ENCODE peak calls at places on chromosome 21, in eight cellular contexts. C is nephron progenitor cell; P is progenitor cell of endocrine pancreas; R is WTC11; N is activated CD4-positive, alpha-beta T cell treated with anti-CD3 and anti-CD28 coated beads, Interleukin-2, amount 50 U/mL, for 24 hours; Q is stimulated activated CD8-positive, alpha-beta memory T cell treated with anti-CD3 and anti-CD28 coated beads, Interleukin-15, amount 100 ng/mL, for 4 hours; S is caudate nucleus; W is ascending aorta. H is an unnamed sample.

GRCh38 chr21:45306832-45307571 is 19.3 kb upstream of the POFUT2 start:
- DNase-seq in W (peak; percentile 36), C (peak; percentile 55), P (no peak), N (no peak), S (peak; percentile 90), R (peak; percentile 9), Q (no peak), H (peak; percentile 44)

GRCh38 chr21:31879251-31879650 is 6.4 kb downstream of the HUNK start:
- DNase-seq in P (no peak), W (no peak), S (no peak), R (no peak), C (no peak), N (no peak), Q (no peak), H (no peak)

GRCh38 chr21:28738882-28739281 is 253.8 kb downstream of the LTN1 start:
- DNase-seq in W (no peak), Q (no peak), C (no peak), P (no peak), S (no peak), R (no peak), N (no peak), H (no peak)

GRCh38 chr21:45393833-45394638 is 10.9 kb upstream of the COL18A1 start:
- DNase-seq in W (no peak), R (peak; percentile 6), P (no peak), C (no peak), Q (no peak), N (no peak), S (no peak), H (no peak)

GRCh38 chr21:39637197-39637970 is 24.6 kb downstream of the B3GALT5 start:
- DNase-seq in P (no peak), Q (no peak), C (no peak), N (no peak), W (no peak), R (no peak), S (no peak), H (peak; percentile 82)

GRCh38 chr21:35273331-35273730 is 224.2 kb upstream of the RUNX1 start:
- DNase-seq in S (no peak), R (no peak), Q (no peak), P (no peak), N (no peak), C (no peak), W (no peak), H (peak; percentile 79)

GRCh38 chr21:45226540-45227326 is 61.0 kb downstream of the POFUT2 start:
- DNase-seq in S (no peak), N (no peak), W (no peak), Q (no peak), C (no peak), R (no peak), P (no peak), H (no peak)

GRCh38 chr21:39519835-39520234 is 68.1 kb downstream of the SH3BGR start:
- DNase-seq in C (no peak), S (no peak), Q (no peak), R (no peak), N (no peak), W (no peak), P (no peak), H (no peak)

GRCh38 chr21:39968010-39968409 is 100.8 kb downstream of the PCP4 start:
- DNase-seq in R (peak; percentile 36), Q (no peak), C (no peak), S (no peak), P (no peak), W (no peak), N (no peak), H (no peak)

GRCh38 chr21:37136261-37136660 is 63.2 kb downstream of the TTC3 start:
- DNase-seq in W (no peak), N (no peak), S (no peak), P (no peak), R (no peak), Q (no peak), C (no peak), H (no peak)

GRCh38 chr21:22710725-22711124 is 1712.5 kb downstream of the NCAM2 start:
- DNase-seq in N (no peak), R (no peak), S (no peak), C (no peak), W (no peak), Q (no peak), P (no peak), H (no peak)

GRCh38 chr21:39452207-39452964 is 616 bp downstream of the SH3BGR start:
- DNase-seq in C (no peak), P (no peak), R (no peak), N (no peak), Q (no peak), W (no peak), S (peak; percentile 24), H (no peak)

GRCh38 chr21:45740491-45741357 is 97.2 kb downstream of the PCBP3 start:
- DNase-seq in N (no peak), P (no peak), W (no peak), S (no peak), Q (no peak), C (no peak), R (no peak), H (no peak)

H was measured in ELF-1.